ENCODE peak calls at places on chromosomes 5 and 9, in four cellular contexts. One of them, this sample, is unnamed.

GRCh38 chr5:176610430-176610763 is 441 bp upstream of the GPRIN1 start:
- DNase-seq in RPMI7951: no peak
- DNase-seq in body of pancreas: no peak
- DNase-seq in GM13976: no peak
- DNase-seq in this sample: no peak

GRCh38 chr5:180607861-180608571 is 16.7 kb upstream of the SCGB3A1 start:
- DNase-seq in RPMI7951: no peak
- DNase-seq in body of pancreas: no peak
- DNase-seq in GM13976: no peak
- DNase-seq in this sample: no peak

GRCh38 chr9:81825831-81826540 is 102.2 kb upstream of the SPATA31D4 start:
- DNase-seq in RPMI7951: peak
- DNase-seq in body of pancreas: no peak
- DNase-seq in GM13976: no peak
- DNase-seq in this sample: no peak

GRCh38 chr5:10987291-10987806 is 226.3 kb upstream of the DAP start:
- DNase-seq in RPMI7951: no peak
- DNase-seq in body of pancreas: no peak
- DNase-seq in GM13976: no peak
- DNase-seq in this sample: no peak

GRCh38 chr5:375921-376871 is 54.7 kb downstream of the AHRR start:
- DNase-seq in RPMI7951: no peak
- DNase-seq in body of pancreas: no peak
- DNase-seq in GM13976: peak
- DNase-seq in this sample: peak

GRCh38 chr9:69932901-69933300 is 110.7 kb upstream of the MAMDC2 start:
- DNase-seq in RPMI7951: no peak
- DNase-seq in body of pancreas: peak
- DNase-seq in GM13976: no peak
- DNase-seq in this sample: no peak

GRCh38 chr9:80320916-80321315 is 749.2 kb downstream of the TLE4 start:
- DNase-seq in RPMI7951: peak
- DNase-seq in body of pancreas: no peak
- DNase-seq in GM13976: no peak
- DNase-seq in this sample: no peak

GRCh38 chr9:112820886-112821285 is 69.8 kb downstream of the SLC46A2 start:
- DNase-seq in RPMI7951: peak
- DNase-seq in body of pancreas: no peak
- DNase-seq in GM13976: no peak
- DNase-seq in this sample: no peak

GRCh38 chr5:76789991-76790571 is 28.7 kb upstream of the F2RL1 start:
- DNase-seq in RPMI7951: peak
- DNase-seq in body of pancreas: no peak
- DNase-seq in GM13976: no peak
- DNase-seq in this sample: no peak